ENCODE peak calls at places on chromosome 4, in four cellular contexts. I is GM12878, S is HCT116, D is H1. T is an unnamed sample.

GRCh38 chr4:119823891-119824290 is 195.3 kb upstream of the PDE5A start:
- DNase-seq in I (no peak), S (no peak), D (no peak), T (no peak)

GRCh38 chr4:15755781-15756180 is 22.3 kb upstream of the CD38 start:
- DNase-seq in I (no peak), S (no peak), D (no peak), T (no peak)

GRCh38 chr4:174989791-174990190 is 71.6 kb downstream of the ADAM29 start:
- DNase-seq in I (no peak), S (no peak), D (no peak), T (no peak)

GRCh38 chr4:153950100-153950979 is 161.5 kb upstream of the SFRP2 start:
- DNase-seq in I (no peak), S (no peak), D (no peak), T (no peak)

GRCh38 chr4:20532871-20533870 is 167.1 kb upstream of the PACRGL start:
- DNase-seq in I (no peak), S (no peak), D (no peak), T (no peak)

GRCh38 chr4:98568896-98569663 is 89.3 kb downstream of the TSPAN5 start:
- DNase-seq in I (no peak), S (no peak), D (no peak), T (no peak)

GRCh38 chr4:73713650-73714049 is 26.7 kb upstream of the CXCL8 start:
- DNase-seq in I (no peak), S (no peak), D (no peak), T (no peak)

GRCh38 chr4:181289203-181289602 is 954.0 kb upstream of the TENM3 start:
- DNase-seq in I (no peak), S (no peak), D (no peak), T (no peak)

GRCh38 chr4:183398298-183399129 is 45.9 kb upstream of the CDKN2AIP start:
- DNase-seq in I (no peak), S (no peak), D (peak), T (no peak)

GRCh38 chr4:100366213-100366612 is 151.6 kb downstream of the EMCN start:
- DNase-seq in I (peak), S (no peak), D (no peak), T (no peak)

GRCh38 chr4:176185068-176185467 is 10.3 kb downstream of the SPATA4 start:
- DNase-seq in I (no peak), S (no peak), D (no peak), T (no peak)

GRCh38 chr4:89645512-89645911 is 191.4 kb downstream of the SNCA start:
- DNase-seq in I (no peak), S (no peak), D (no peak), T (no peak)

GRCh38 chr4:95838192-95838591 is 1.7 kb upstream of the PDHA2 start:
- DNase-seq in I (no peak), S (no peak), D (no peak), T (no peak)

GRCh38 chr4:18756661-18757060 is 735.1 kb upstream of the LCORL start:
- DNase-seq in I (no peak), S (no peak), D (no peak), T (no peak)

GRCh38 chr4:24912252-24913098 is at the start of gene CCDC149:
- DNase-seq in I (no peak), S (peak), D (peak), T (no peak)

GRCh38 chr4:184420402-184420801 is 53.9 kb downstream of the IRF2 start:
- DNase-seq in I (peak), S (no peak), D (no peak), T (no peak)

GRCh38 chr4:185272232-185272631 is 62.8 kb downstream of the SNX25 start:
- DNase-seq in I (no peak), S (no peak), D (no peak), T (no peak)

GRCh38 chr4:156293657-156294297 is 340.1 kb upstream of the CTSO start:
- DNase-seq in I (no peak), S (no peak), D (no peak), T (no peak)

GRCh38 chr4:157803441-157804168 is 369.2 kb downstream of the GASK1B start:
- DNase-seq in I (no peak), S (no peak), D (no peak), T (no peak)

GRCh38 chr4:24777528-24777927 is 17.8 kb upstream of the SOD3 start:
- DNase-seq in I (no peak), S (no peak), D (no peak), T (no peak)

GRCh38 chr4:122576261-122577188 is 44.3 kb downstream of the IL21 start:
- DNase-seq in I (no peak), S (peak), D (no peak), T (no peak)

GRCh38 chr4:91830681-91831395 is 472.9 kb upstream of the GRID2 start:
- DNase-seq in I (no peak), S (no peak), D (no peak), T (no peak)

GRCh38 chr4:39044947-39045734 is 12.9 kb upstream of the TMEM156 start:
- DNase-seq in I (no peak), S (no peak), D (peak), T (no peak)

GRCh38 chr4:108240356-108240755 is 71.6 kb upstream of the LEF1 start:
- DNase-seq in I (no peak), S (no peak), D (no peak), T (no peak)

GRCh38 chr4:89836897-89837384 is at the start of gene SNCA:
- DNase-seq in I (no peak), S (no peak), D (peak), T (no peak)

GRCh38 chr4:73573794-73574528 is 46.3 kb downstream of the RASSF6 start:
- DNase-seq in I (peak), S (peak), D (peak), T (peak)

GRCh38 chr4:1871471-1872021 is 353 bp downstream of the NSD2 start:
- DNase-seq in I (no peak), S (no peak), D (peak), T (no peak)

GRCh38 chr4:175443547-175443946 is 368.5 kb downstream of the GPM6A start:
- DNase-seq in I (no peak), S (no peak), D (no peak), T (no peak)

GRCh38 chr4:189765271-189765670 is 175.4 kb upstream of the FRG1 start:
- DNase-seq in I (no peak), S (no peak), D (no peak), T (no peak)

GRCh38 chr4:20839957-20840356 is 139.7 kb downstream of the PACRGL start:
- DNase-seq in I (no peak), S (no peak), D (no peak), T (no peak)

GRCh38 chr4:169791527-169792156 is 33.9 kb upstream of the HPF1 start:
- DNase-seq in I (no peak), S (peak), D (peak), T (peak)

GRCh38 chr4:148445071-148445902 is 3.1 kb upstream of the NR3C2 start:
- DNase-seq in I (no peak), S (no peak), D (peak), T (no peak)

GRCh38 chr4:17762705-17763104 is 18.7 kb downstream of the FAM184B start:
- DNase-seq in I (no peak), S (no peak), D (no peak), T (no peak)

GRCh38 chr4:154741877-154742851 is 1.6 kb upstream of the LRAT start:
- DNase-seq in I (no peak), S (no peak), D (peak), T (no peak)

GRCh38 chr4:84940960-84941359 is 25.5 kb downstream of the WDFY3 start:
- DNase-seq in I (no peak), S (no peak), D (no peak), T (no peak)

GRCh38 chr4:176302283-176303275 is 17.2 kb upstream of the SPCS3 start:
- DNase-seq in I (no peak), S (peak), D (no peak), T (peak)

GRCh38 chr4:124862261-124862660 is 149.7 kb upstream of the ANKRD50 start:
- DNase-seq in I (no peak), S (no peak), D (no peak), T (no peak)

GRCh38 chr4:186736466-186736865 is 12.8 kb upstream of the FAT1 start:
- DNase-seq in I (no peak), S (no peak), D (no peak), T (no peak)
- TF ChIP-seq SIN3A in I (no peak), S (no peak), D (no peak), T (no peak)

DNA sequence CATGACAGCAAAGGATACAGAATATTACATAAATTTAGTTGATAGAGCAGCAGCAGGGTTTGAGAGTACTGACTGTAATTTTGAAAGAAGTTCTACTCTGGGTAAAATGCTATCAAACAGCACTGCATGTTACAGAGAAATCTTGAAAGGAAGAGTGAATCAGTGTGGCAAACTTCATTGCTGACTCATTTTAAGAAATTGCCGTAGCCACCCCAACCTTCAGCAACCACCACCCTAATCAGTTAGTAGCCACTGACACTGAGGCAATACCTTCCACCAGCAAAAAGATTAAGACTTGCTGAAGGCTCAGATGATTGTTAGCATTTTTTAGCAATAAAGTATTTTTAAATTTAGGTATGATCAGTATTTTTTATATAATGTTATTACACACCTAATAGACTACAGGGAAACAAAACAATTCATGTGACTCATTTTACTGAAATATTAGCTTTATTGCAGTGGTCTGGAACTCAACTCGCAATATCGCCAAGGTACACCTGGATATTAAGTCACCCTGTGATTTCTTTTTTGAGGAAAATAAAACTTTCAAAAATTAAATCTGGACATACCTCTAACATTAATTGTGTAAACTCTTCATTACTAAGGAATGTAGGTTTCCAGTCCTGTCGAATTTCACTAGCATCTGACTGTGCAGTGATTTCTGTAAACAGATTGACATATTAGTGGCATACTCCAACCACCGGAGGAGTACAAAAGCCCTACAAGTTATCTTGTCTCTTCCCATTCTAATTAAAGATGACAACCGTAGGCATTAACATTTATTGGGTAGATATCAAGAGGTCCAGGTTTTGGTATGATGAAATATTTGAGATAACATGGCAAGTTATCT is 71.1 kb downstream of the CLOCK start:
- DNase-seq in I (peak), S (no peak), D (no peak), T (no peak)
- TF ChIP-seq SIN3A in I (no peak), S (no peak), D (no peak), T (no peak)

GRCh38 chr4:143344011-143344410 is 7.3 kb downstream of the GAB1 start:
- DNase-seq in I (no peak), S (no peak), D (no peak), T (no peak)
- TF ChIP-seq SIN3A in I (no peak), S (no peak), D (no peak), T (no peak)

DNA sequence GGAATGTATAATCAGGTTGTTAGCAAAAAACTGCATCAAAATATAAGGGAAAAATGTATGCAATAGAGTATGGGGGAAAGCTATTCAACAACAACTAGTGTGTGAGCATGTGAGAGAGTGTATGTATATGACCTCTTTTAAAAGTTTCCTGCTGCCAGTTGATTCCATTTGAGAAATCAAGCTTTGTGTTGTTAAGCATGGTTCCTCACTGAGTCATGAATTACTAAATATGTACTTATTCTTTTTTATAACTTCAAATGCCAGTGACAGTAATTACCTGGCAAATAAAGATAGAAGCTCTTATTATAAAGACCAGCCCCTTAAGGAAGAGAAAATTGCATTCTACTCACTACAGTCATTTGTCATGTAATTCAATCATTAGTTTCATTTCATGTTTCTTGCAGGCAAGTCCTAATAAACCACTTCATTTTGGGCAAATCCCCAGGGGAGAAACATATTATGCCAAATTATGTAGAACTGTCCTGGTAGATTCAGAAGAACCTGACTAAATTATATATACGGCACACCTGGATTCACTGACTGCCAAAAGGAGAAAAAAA is 19.2 kb downstream of the RASGEF1B start:
- DNase-seq in I (no peak), S (no peak), D (no peak), T (no peak)
- TF ChIP-seq SIN3A in I (no peak), S (no peak), D (no peak), T (no peak)

GRCh38 chr4:167282171-167282864 is 48.0 kb upstream of the SPOCK3 start:
- DNase-seq in I (no peak), S (no peak), D (no peak), T (peak)
- TF ChIP-seq SIN3A in I (no peak), S (no peak), D (no peak), T (no peak)

DNA sequence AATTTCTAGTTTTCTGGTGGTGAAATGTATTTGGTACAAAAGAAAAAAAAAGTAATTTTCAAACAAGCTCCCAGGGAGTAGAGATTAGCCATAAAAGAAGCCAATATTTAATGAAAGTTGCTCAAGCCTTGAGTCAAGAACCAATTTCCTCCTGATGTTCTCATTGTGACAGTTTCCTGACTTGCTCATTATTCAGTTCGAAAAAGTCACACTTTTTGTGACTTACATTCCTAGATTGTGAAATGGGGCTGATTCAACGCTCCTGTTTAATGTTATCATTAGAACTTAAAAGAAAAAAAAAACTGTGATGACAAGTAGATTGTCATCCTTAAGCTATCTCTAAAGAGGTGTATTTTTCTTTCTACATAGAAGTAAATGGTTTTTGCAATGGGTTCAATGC is 122.6 kb upstream of the BMPR1B start:
- DNase-seq in I (no peak), S (no peak), D (no peak), T (no peak)
- TF ChIP-seq SIN3A in I (no peak), S (no peak), D (no peak), T (no peak)

GRCh38 chr4:167084326-167084725 is 150.0 kb downstream of the SPOCK3 start:
- DNase-seq in I (no peak), S (no peak), D (no peak), T (no peak)
- TF ChIP-seq SIN3A in I (no peak), S (no peak), D (no peak), T (no peak)

GRCh38 chr4:7411896-7412585 is 22.7 kb downstream of the PSAPL1 start:
- DNase-seq in I (no peak), S (no peak), D (peak), T (no peak)
- TF ChIP-seq SIN3A in I (no peak), S (no peak), D (no peak), T (no peak)